ENCODE peak calls at places on chromosome 9, in ten cellular contexts. R, X, J, S, A, E, I, B, D and Q are unnamed samples.
A peak's percentile ranks its signal among the peaks of the same experiment; 100 is the strongest.

GRCh38 chr9:6609499-6610016 is 36.0 kb downstream of the GLDC start:
- DNase-seq in R (no peak), X (no peak), J (no peak), S (no peak), A (no peak), E (no peak), I (no peak), B (no peak), D (no peak), Q (no peak)

GRCh38 chr9:91066856-91067255 is 265.2 kb downstream of the SYK start:
- DNase-seq in R (no peak), X (no peak), J (no peak), S (no peak), A (no peak), E (no peak), I (no peak), B (no peak), D (no peak), Q (no peak)

GRCh38 chr9:134365791-134366222 is 39.6 kb downstream of the RXRA start:
- DNase-seq in R (peak; percentile 88), X (no peak), J (no peak), S (no peak), A (no peak), E (no peak), I (no peak), B (no peak), D (peak; percentile 69), Q (no peak)

GRCh38 chr9:18896531-18897179 is 136.4 kb downstream of the SAXO1 start:
- DNase-seq in R (no peak), X (no peak), J (no peak), S (peak; percentile 19), A (no peak), E (no peak), I (peak; percentile 20), B (no peak), D (no peak), Q (no peak)

GRCh38 chr9:16575142-16575877 is 295.2 kb downstream of the BNC2 start:
- DNase-seq in R (no peak), X (no peak), J (no peak), S (no peak), A (no peak), E (no peak), I (no peak), B (no peak), D (peak; percentile 30), Q (no peak)

GRCh38 chr9:69193685-69194032 is 19.6 kb downstream of the TJP2 start:
- DNase-seq in R (no peak), X (no peak), J (no peak), S (no peak), A (no peak), E (no peak), I (no peak), B (no peak), D (no peak), Q (no peak)

GRCh38 chr9:28774433-28775029 is 1201.2 kb upstream of the C9orf72 start:
- DNase-seq in R (no peak), X (peak; percentile 0), J (no peak), S (no peak), A (no peak), E (no peak), I (peak; percentile 22), B (peak; percentile 13), D (peak; percentile 39), Q (no peak)

GRCh38 chr9:35071814-35072460 is 488 bp downstream of the VCP start:
- DNase-seq in R (peak; percentile 90), X (peak; percentile 84), J (peak; percentile 89), S (peak; percentile 71), A (peak; percentile 83), E (no peak), I (peak; percentile 94), B (peak; percentile 90), D (peak; percentile 91), Q (peak; percentile 87)

GRCh38 chr9:14062449-14063187 is 251.3 kb downstream of the NFIB start:
- DNase-seq in R (no peak), X (peak; percentile 84), J (no peak), S (peak; percentile 62), A (no peak), E (peak; percentile 63), I (no peak), B (no peak), D (peak; percentile 86), Q (no peak)

GRCh38 chr9:631596-631995 is 209.9 kb upstream of the DMRT1 start:
- DNase-seq in R (no peak), X (peak; percentile 44), J (no peak), S (no peak), A (no peak), E (peak; percentile 71), I (no peak), B (no peak), D (no peak), Q (no peak)

GRCh38 chr9:107755267-107755666 is 265.7 kb upstream of the KLF4 start:
- DNase-seq in R (no peak), X (peak; percentile 71), J (no peak), S (peak; percentile 25), A (peak; percentile 67), E (peak; percentile 84), I (no peak), B (no peak), D (peak; percentile 55), Q (peak; percentile 82)

GRCh38 chr9:122406264-122406890 is 35.6 kb downstream of the PTGS1 start:
- DNase-seq in R (no peak), X (no peak), J (no peak), S (no peak), A (no peak), E (no peak), I (no peak), B (no peak), D (no peak), Q (no peak)

GRCh38 chr9:86282979-86283535 is 719 bp upstream of the ISCA1 start:
- DNase-seq in R (peak; percentile 73), X (peak; percentile 88), J (no peak), S (peak; percentile 79), A (no peak), E (peak; percentile 44), I (no peak), B (no peak), D (peak; percentile 83), Q (peak; percentile 72)

GRCh38 chr9:116334581-116335150 is 181.1 kb downstream of the PAPPA start:
- DNase-seq in R (no peak), X (no peak), J (no peak), S (no peak), A (no peak), E (no peak), I (no peak), B (no peak), D (no peak), Q (no peak)

GRCh38 chr9:96567203-96567700 is 52.4 kb downstream of the CDC14B start:
- DNase-seq in R (no peak), X (no peak), J (no peak), S (no peak), A (no peak), E (no peak), I (peak; percentile 8), B (peak; percentile 52), D (peak; percentile 39), Q (no peak)

GRCh38 chr9:80127920-80128319 is 556.2 kb downstream of the TLE4 start:
- DNase-seq in R (no peak), X (no peak), J (no peak), S (no peak), A (no peak), E (no peak), I (peak; percentile 23), B (no peak), D (no peak), Q (no peak)

GRCh38 chr9:92974161-92974661 is 26.9 kb downstream of the FGD3 start:
- DNase-seq in R (peak; percentile 48), X (no peak), J (no peak), S (no peak), A (peak; percentile 86), E (no peak), I (no peak), B (no peak), D (no peak), Q (no peak)

GRCh38 chr9:121670447-121670846 is 19.0 kb downstream of the DAB2IP start:
- DNase-seq in R (peak; percentile 82), X (peak; percentile 75), J (no peak), S (no peak), A (no peak), E (no peak), I (no peak), B (no peak), D (peak; percentile 93), Q (no peak)

GRCh38 chr9:128420060-128420650 is 502 bp upstream of the CERCAM start:
- DNase-seq in R (peak; percentile 84), X (peak; percentile 45), J (no peak), S (peak; percentile 31), A (peak; percentile 73), E (no peak), I (peak; percentile 76), B (peak; percentile 93), D (peak; percentile 70), Q (no peak)
- TF ChIP-seq CTCF in R (peak; percentile 75), X (peak; percentile 77), J (peak; percentile 94), S (peak; percentile 62), A (peak; percentile 71), E (peak; percentile 75), I (peak; percentile 82), B (peak; percentile 95), D (peak; percentile 36), Q (peak; percentile 95)

GRCh38 chr9:110623462-110624025 is 44.0 kb upstream of the SVEP1 start:
- DNase-seq in R (no peak), X (peak; percentile 70), J (no peak), S (peak; percentile 55), A (peak; percentile 41), E (peak; percentile 13), I (peak; percentile 70), B (peak; percentile 27), D (peak; percentile 75), Q (no peak)
- TF ChIP-seq CTCF in R (peak; percentile 85), X (peak; percentile 76), J (peak; percentile 89), S (peak; percentile 55), A (peak; percentile 40), E (peak; percentile 36), I (peak; percentile 59), B (peak; percentile 59), D (peak; percentile 50), Q (peak; percentile 82)

GRCh38 chr9:110337727-110338522 is at the start of gene TXNDC8:
- DNase-seq in R (no peak), X (peak; percentile 74), J (no peak), S (no peak), A (no peak), E (no peak), I (no peak), B (no peak), D (peak; percentile 62), Q (no peak)

GRCh38 chr9:110334871-110335270 is 2.8 kb downstream of the TXNDC8 start:
- DNase-seq in R (no peak), X (no peak), J (no peak), S (no peak), A (no peak), E (no peak), I (peak; percentile 4), B (no peak), D (no peak), Q (no peak)

GRCh38 chr9:110343537-110343936 is 5.9 kb upstream of the TXNDC8 start:
- DNase-seq in R (no peak), X (no peak), J (no peak), S (no peak), A (no peak), E (no peak), I (no peak), B (no peak), D (no peak), Q (no peak)

GRCh38 chr9:110340306-110340705 is 2.6 kb upstream of the TXNDC8 start:
- DNase-seq in R (no peak), X (no peak), J (no peak), S (peak; percentile 17), A (peak; percentile 2), E (no peak), I (peak; percentile 11), B (no peak), D (peak; percentile 45), Q (no peak)
- TF ChIP-seq CTCF in R (no peak), X (peak; percentile 42), J (peak; percentile 72), S (peak; percentile 70), A (no peak), E (peak; percentile 52), I (peak; percentile 16), B (peak; percentile 19), D (peak; percentile 62), Q (no peak)

GRCh38 chr9:12426198-12426864 is 266.9 kb upstream of the TYRP1 start:
- DNase-seq in R (no peak), X (no peak), J (no peak), S (no peak), A (no peak), E (no peak), I (no peak), B (peak; percentile 2), D (peak; percentile 21), Q (no peak)
- TF ChIP-seq CTCF in R (no peak), X (no peak), J (peak; percentile 41), S (no peak), A (no peak), E (no peak), I (no peak), B (no peak), D (no peak), Q (no peak)